ENCODE peak calls at places on chromosomes 7 and 10, in seven cellular contexts. H is GM12865, A is uterus, O is endothelial cell, S is neural progenitor cell, G is suprapubic skin, K is progenitor cell of endocrine pancreas. C is an unnamed sample.

GRCh38 chr7:17903337-17903736 is 37.0 kb downstream of the SNX13 start:
- DNase-seq in H (no peak), A (no peak), S (no peak), O (no peak), K (no peak), G (no peak), C (no peak)

GRCh38 chr7:134513169-134513752 is 14.1 kb upstream of the AKR1B10 start:
- DNase-seq in G (no peak), S (peak), H (peak), A (no peak), K (peak), O (peak), C (no peak)

GRCh38 chr7:33868151-33868550 is 37.2 kb upstream of the BMPER start:
- DNase-seq in A (no peak), K (no peak), S (no peak), G (no peak), H (no peak), O (no peak), C (no peak)

GRCh38 chr10:31358688-31359330 is 39.8 kb downstream of the ZEB1 start:
- DNase-seq in A (no peak), S (no peak), G (no peak), H (no peak), O (no peak), K (no peak), C (no peak)

GRCh38 chr7:150665075-150665794 is 20.3 kb upstream of the GIMAP2 start:
- DNase-seq in O (no peak), A (no peak), H (no peak), K (no peak), S (no peak), G (no peak), C (no peak)

GRCh38 chr10:58590152-58590551 is 77.5 kb downstream of the BICC1 start:
- DNase-seq in O (no peak), A (peak), S (no peak), K (no peak), H (no peak), G (no peak), C (no peak)

GRCh38 chr10:92997620-92998019 is 63.0 kb upstream of the CYP26C1 start:
- DNase-seq in H (no peak), O (no peak), G (no peak), S (no peak), K (no peak), A (no peak), C (no peak)

GRCh38 chr7:77799078-77799964 is 748 bp downstream of the PHTF2 start:
- DNase-seq in A (peak), K (peak), H (peak), G (peak), S (peak), O (peak), C (no peak)

GRCh38 chr7:116171094-116171493 is 39.2 kb upstream of the TES start:
- DNase-seq in K (no peak), H (no peak), O (no peak), G (no peak), A (no peak), S (no peak), C (no peak)

GRCh38 chr10:58775960-58776574 is 263.4 kb downstream of the BICC1 start:
- DNase-seq in A (peak), O (no peak), K (no peak), H (no peak), S (no peak), G (no peak), C (no peak)

GRCh38 chr7:167087-167855 is 25.1 kb upstream of the FAM20C start:
- DNase-seq in K (no peak), O (no peak), H (no peak), S (no peak), G (peak), A (no peak), C (no peak)

GRCh38 chr10:99337261-99337905 is 8.2 kb downstream of the CNNM1 start:
- DNase-seq in G (no peak), K (no peak), S (no peak), H (no peak), A (no peak), O (no peak), C (no peak)

GRCh38 chr7:50655020-50655419 is 89.8 kb upstream of the DDC start:
- DNase-seq in O (no peak), K (no peak), A (no peak), G (peak), S (no peak), H (no peak), C (no peak)

GRCh38 chr7:26321440-26321839 is 29.8 kb downstream of the SNX10 start:
- DNase-seq in A (no peak), K (no peak), H (no peak), S (no peak), G (no peak), O (no peak), C (no peak)

GRCh38 chr7:9680713-9681112 is 1247.3 kb downstream of the NXPH1 start:
- DNase-seq in A (no peak), G (no peak), O (no peak), H (no peak), S (no peak), K (no peak), C (no peak)

GRCh38 chr10:116588995-116589394 is 1.8 kb upstream of the PNLIPRP1 start:
- DNase-seq in A (no peak), O (no peak), H (no peak), S (no peak), K (no peak), G (no peak), C (no peak)

GRCh38 chr7:47954231-47954911 is 6.1 kb upstream of the PKD1L1 start:
- DNase-seq in G (no peak), K (no peak), S (no peak), H (no peak), A (no peak), O (no peak), C (no peak)

GRCh38 chr10:78916227-78916626 is 152.5 kb upstream of the ZMIZ1 start:
- DNase-seq in K (no peak), A (no peak), H (no peak), O (no peak), G (no peak), S (no peak), C (no peak)

GRCh38 chr7:55552320-55553086 is 19.8 kb downstream of the VOPP1 start:
- DNase-seq in A (peak), H (no peak), O (peak), S (no peak), G (no peak), K (no peak), C (no peak)

GRCh38 chr7:43625453-43625852 is 42.5 kb downstream of the STK17A start:
- DNase-seq in A (no peak), K (no peak), G (no peak), S (no peak), H (peak), O (no peak), C (no peak)

GRCh38 chr10:20551761-20552160 is 345.4 kb downstream of the NEBL start:
- DNase-seq in K (no peak), G (no peak), A (no peak), S (no peak), H (no peak), O (no peak), C (no peak)

GRCh38 chr7:131034166-131034881 is 293.4 kb upstream of the MKLN1 start:
- DNase-seq in H (peak), O (no peak), G (no peak), S (no peak), A (no peak), K (no peak), C (no peak)

GRCh38 chr10:68154211-68154497 is 44.9 kb downstream of the MYPN start:
- DNase-seq in H (no peak), G (no peak), O (no peak), S (peak), K (no peak), A (no peak), C (no peak)

GRCh38 chr7:30888783-30889182 is 22.9 kb upstream of the AQP1 start:
- DNase-seq in H (no peak), G (no peak), K (no peak), A (no peak), S (no peak), O (no peak), C (no peak)

GRCh38 chr10:112580267-112580666 is 133.3 kb downstream of the VTI1A start:
- DNase-seq in A (no peak), H (no peak), G (no peak), S (no peak), O (no peak), K (no peak), C (no peak)

GRCh38 chr7:101857358-101857794 is 40.0 kb downstream of the CUX1 start:
- DNase-seq in G (no peak), K (no peak), S (no peak), H (peak), O (no peak), A (no peak), C (no peak)

GRCh38 chr7:114660007-114660406 is 245.4 kb downstream of the FOXP2 start:
- DNase-seq in K (no peak), A (no peak), O (no peak), H (no peak), S (no peak), G (no peak), C (no peak)

GRCh38 chr7:42065942-42066341 is 171.1 kb downstream of the GLI3 start:
- DNase-seq in K (no peak), G (no peak), A (no peak), O (no peak), H (no peak), S (peak), C (no peak)

GRCh38 chr7:155277385-155277994 is 20.2 kb upstream of the INSIG1 start:
- DNase-seq in G (peak), S (no peak), O (no peak), H (no peak), K (no peak), A (no peak), C (no peak)

GRCh38 chr7:50356945-50357268 is 52.4 kb downstream of the IKZF1 start:
- DNase-seq in S (no peak), H (no peak), G (no peak), O (no peak), A (no peak), K (no peak), C (no peak)

GRCh38 chr10:99700649-99701048 is 31.3 kb downstream of the COX15 start:
- DNase-seq in A (no peak), O (no peak), K (no peak), G (no peak), H (no peak), S (no peak), C (no peak)

GRCh38 chr10:79405221-79405994 is 40.0 kb downstream of the ZCCHC24 start:
- DNase-seq in S (no peak), H (no peak), G (peak), A (peak), K (no peak), O (no peak), C (no peak)

GRCh38 chr10:118730699-118731456 is 23.9 kb downstream of the CACUL1 start:
- DNase-seq in K (no peak), A (no peak), S (no peak), O (no peak), G (no peak), H (no peak), C (no peak)

GRCh38 chr10:118735294-118735693 is 19.5 kb downstream of the CACUL1 start:
- DNase-seq in G (no peak), K (no peak), S (no peak), A (no peak), O (no peak), H (no peak), C (no peak)

GRCh38 chr10:118732253-118733194 is 22.2 kb downstream of the CACUL1 start:
- DNase-seq in S (no peak), G (no peak), K (no peak), A (no peak), O (no peak), H (peak), C (no peak)

GRCh38 chr10:118737594-118738302 is 17.0 kb downstream of the CACUL1 start:
- DNase-seq in A (no peak), K (no peak), H (no peak), S (no peak), G (no peak), O (no peak), C (no peak)

GRCh38 chr10:118734477-118734876 is 20.3 kb downstream of the CACUL1 start:
- DNase-seq in G (no peak), K (no peak), S (no peak), O (no peak), H (no peak), A (no peak), C (no peak)
- TF ChIP-seq CTCF in G (no peak), K (peak), S (peak), O (no peak), H (no peak), A (peak), C (peak)

GRCh38 chr10:14556285-14556956 is 218.3 kb downstream of the FAM107B start:
- DNase-seq in O (no peak), K (no peak), G (no peak), A (no peak), S (peak), H (peak), C (no peak)
- TF ChIP-seq CTCF in O (no peak), K (peak), G (no peak), A (peak), S (peak), H (peak), C (no peak)

GRCh38 chr7:100429637-100430449 is at the start of gene MEPCE:
- DNase-seq in O (peak), A (peak), S (peak), H (peak), K (peak), G (peak), C (peak)

GRCh38 chr7:100428199-100428966 is at the start of gene ZCWPW1:
- DNase-seq in A (peak), S (peak), H (peak), K (peak), G (peak), O (peak), C (peak)

GRCh38 chr7:100430450-100431285 is 1.0 kb downstream of the MEPCE start:
- DNase-seq in K (no peak), O (no peak), S (peak), H (no peak), G (peak), A (no peak), C (no peak)

GRCh38 chr7:100427762-100428198 is 723 bp downstream of the ZCWPW1 start:
- DNase-seq in K (no peak), G (peak), H (no peak), O (no peak), S (no peak), A (no peak), C (no peak)

GRCh38 chr7:100428967-100429636 is 529 bp upstream of the MEPCE start:
- DNase-seq in G (peak), K (peak), O (peak), S (peak), H (peak), A (peak), C (peak)
- TF ChIP-seq CTCF in G (no peak), K (no peak), O (no peak), S (no peak), H (no peak), A (peak), C (no peak)

GRCh38 chr7:28705350-28705749 is 252.8 kb downstream of the TRIL start:
- DNase-seq in O (no peak), G (no peak), S (no peak), K (no peak), H (peak), A (no peak), C (no peak)
- TF ChIP-seq CTCF in O (no peak), G (no peak), S (no peak), K (no peak), H (no peak), A (no peak), C (no peak)

DNA sequence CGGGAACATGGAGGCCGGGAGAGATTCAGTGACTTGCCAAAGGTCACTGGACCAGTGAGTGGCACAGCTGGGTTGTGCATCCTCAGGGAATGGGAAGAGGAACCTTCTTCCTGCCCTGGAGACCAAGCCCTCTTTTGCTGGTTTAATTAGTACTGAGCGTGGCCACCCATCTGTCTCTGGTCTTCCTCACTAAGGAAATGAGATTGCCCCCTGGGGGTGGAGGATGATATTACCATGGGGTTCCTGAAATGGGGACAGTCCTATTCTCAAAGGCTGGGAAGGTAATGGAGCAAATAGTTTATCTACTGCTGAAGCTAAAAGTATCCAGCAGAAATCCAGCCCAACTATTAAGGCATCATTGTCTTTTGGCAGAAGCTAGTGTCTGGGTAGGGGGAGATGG is 98.6 kb upstream of the FGFR2 start:
- DNase-seq in S (peak), H (peak), O (peak), G (no peak), A (peak), K (no peak), C (no peak)
- TF ChIP-seq CTCF in S (peak), H (peak), O (peak), G (peak), A (peak), K (peak), C (peak)

DNA sequence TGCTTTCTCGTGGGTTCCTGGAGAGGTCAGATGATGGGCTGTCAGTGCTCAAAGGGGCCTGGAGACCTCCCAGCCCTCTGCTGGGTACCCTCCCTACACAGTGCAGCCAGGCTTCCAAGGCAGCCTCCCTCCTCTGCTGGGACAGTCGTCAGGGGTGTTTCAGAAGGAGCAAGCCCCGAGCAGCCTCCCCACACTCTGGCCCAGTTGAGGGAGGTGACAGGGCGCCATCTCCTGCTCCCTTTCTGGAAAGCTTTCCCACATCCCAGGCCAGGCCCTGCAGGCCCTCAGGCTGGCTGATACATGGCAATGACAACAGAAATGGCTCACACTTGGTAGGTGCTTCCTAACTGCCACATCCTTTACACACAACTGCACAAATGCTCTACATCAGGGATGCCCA is 32.1 kb downstream of the KCNMA1 start:
- DNase-seq in S (peak), O (peak), G (no peak), K (no peak), A (no peak), H (no peak), C (no peak)
- TF ChIP-seq CTCF in S (peak), O (no peak), G (no peak), K (no peak), A (no peak), H (no peak), C (peak)

DNA sequence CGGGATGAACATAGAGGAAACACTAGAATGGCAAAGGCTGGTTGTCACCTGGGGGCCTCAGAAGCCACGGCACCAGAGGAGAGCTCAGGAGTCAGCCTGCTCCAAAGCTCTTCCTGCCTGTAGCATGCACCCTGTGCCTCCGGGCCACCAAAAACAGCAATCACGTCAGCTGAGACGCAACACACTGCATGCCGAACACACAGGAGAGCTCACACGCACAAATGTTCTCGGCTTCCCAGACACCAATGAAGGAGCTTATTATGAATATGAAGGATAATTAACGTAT is 14.9 kb downstream of the IL2RA start:
- DNase-seq in A (no peak), K (no peak), G (no peak), H (no peak), O (no peak), S (no peak), C (no peak)
- TF ChIP-seq CTCF in A (no peak), K (no peak), G (no peak), H (no peak), O (no peak), S (no peak), C (no peak)